ENCODE peak calls at places on chromosome 9, in nine cellular contexts. S is effector memory CD8-positive, alpha-beta T cell; E is A172; H is cardiac septum; T is NB4; O is NCI-H82; Q is GDM1; X is NCI-H1436; N is memory B cell. I is an unnamed sample.

GRCh38 chr9:109249615-109250014 is 71.2 kb downstream of the EPB41L4B start:
- DNase-seq in Q (no peak), N (no peak), E (no peak), O (peak; percentile 16), H (no peak), X (no peak), S (no peak), T (no peak), I (no peak)

GRCh38 chr9:133641861-133642595 is 5.9 kb downstream of the DBH start:
- DNase-seq in H (no peak), X (no peak), N (no peak), Q (no peak), T (no peak), O (no peak), E (no peak), S (no peak), I (no peak)

GRCh38 chr9:127139071-127139731 is 16.8 kb upstream of the ANGPTL2 start:
- DNase-seq in H (no peak), O (no peak), X (no peak), N (no peak), E (no peak), T (no peak), S (no peak), Q (no peak), I (no peak)

GRCh38 chr9:20788526-20789421 is 104.7 kb downstream of the FOCAD start:
- DNase-seq in H (no peak), O (peak; percentile 80), X (no peak), Q (no peak), T (no peak), E (no peak), N (no peak), S (no peak), I (no peak)

GRCh38 chr9:113222482-113222841 is 1.1 kb downstream of the SLC31A1 start:
- DNase-seq in H (no peak), N (no peak), E (no peak), X (no peak), O (peak; percentile 69), S (no peak), T (peak; percentile 2), Q (no peak), I (no peak)

GRCh38 chr9:122215663-122216062 is 13.1 kb downstream of the LHX6 start:
- DNase-seq in T (no peak), N (no peak), O (no peak), E (no peak), H (peak; percentile 55), Q (no peak), S (no peak), X (no peak), I (no peak)

GRCh38 chr9:20117482-20117881 is 328.6 kb upstream of the SLC24A2 start:
- DNase-seq in N (no peak), T (no peak), S (no peak), O (no peak), E (no peak), Q (no peak), X (no peak), H (no peak), I (no peak)

GRCh38 chr9:95507456-95508241 is 9.1 kb downstream of the PTCH1 start:
- DNase-seq in T (peak; percentile 72), H (no peak), X (no peak), N (peak; percentile 43), Q (no peak), O (peak; percentile 61), E (peak; percentile 51), S (no peak), I (peak; percentile 36)

GRCh38 chr9:19781240-19781639 is 7.6 kb downstream of the SLC24A2 start:
- DNase-seq in E (no peak), X (no peak), T (no peak), S (no peak), H (no peak), O (no peak), Q (no peak), N (no peak), I (no peak)

GRCh38 chr9:92716557-92716956 is 46.6 kb upstream of the IPPK start:
- DNase-seq in S (peak; percentile 88), O (peak; percentile 78), T (peak; percentile 55), X (peak; percentile 40), H (no peak), E (no peak), N (peak; percentile 96), Q (no peak), I (no peak)

GRCh38 chr9:83920469-83920941 is 727 bp downstream of the KIF27 start:
- DNase-seq in T (no peak), H (no peak), N (no peak), E (peak; percentile 39), O (peak; percentile 84), S (no peak), X (peak; percentile 76), Q (no peak), I (no peak)

GRCh38 chr9:116760636-116761035 is 73.5 kb downstream of the TRIM32 start:
- DNase-seq in S (no peak), T (no peak), Q (no peak), H (no peak), N (no peak), O (no peak), X (no peak), E (no peak), I (no peak)

GRCh38 chr9:77170991-77171699 is 6.2 kb upstream of the VPS13A start:
- DNase-seq in X (no peak), E (no peak), T (no peak), Q (no peak), H (no peak), N (no peak), S (no peak), O (no peak), I (no peak)

GRCh38 chr9:125343518-125344284 is 82.1 kb downstream of the GAPVD1 start:
- DNase-seq in H (no peak), Q (no peak), O (peak; percentile 55), E (peak; percentile 59), S (no peak), T (no peak), N (no peak), X (no peak), I (peak; percentile 13)

I was measured in skeletal muscle cell.